ENCODE peak calls at places on chromosomes 16 and 17, in five cellular contexts. W is mesenchymal stem cell; I is AG10803; O is epithelial cell of esophagus; V is CD8-positive, alpha-beta memory T cell. B is an unnamed sample.

GRCh38 chr17:34639706-34640425 is 60.5 kb downstream of the TMEM132E start:
- DNase-seq in W (no peak), O (no peak), I (no peak), V (no peak), B (no peak)

GRCh38 chr16:23378256-23378655 is 74.7 kb downstream of the COG7 start:
- DNase-seq in I (no peak), W (no peak), O (no peak), V (no peak), B (no peak)

GRCh38 chr16:56246051-56246817 is 54.9 kb downstream of the GNAO1 start:
- DNase-seq in W (peak), I (peak), V (no peak), O (peak), B (peak)

GRCh38 chr17:60390223-60390622 is 1.7 kb downstream of the USP32 start:
- DNase-seq in V (no peak), O (peak), I (peak), W (peak), B (peak)

GRCh38 chr16:89319883-89320716 is 102.6 kb downstream of the ZNF778 start:
- DNase-seq in V (no peak), O (peak), W (peak), I (peak), B (peak)

GRCh38 chr17:2030779-2031163 is 818 bp downstream of the DPH1 start:
- DNase-seq in W (no peak), I (peak), O (no peak), V (peak), B (no peak)

GRCh38 chr17:38693700-38694329 is 11.3 kb upstream of the MLLT6 start:
- DNase-seq in V (no peak), I (peak), O (no peak), W (peak), B (peak)

GRCh38 chr17:47310186-47310733 is 13.5 kb upstream of the EFCAB13 start:
- DNase-seq in I (no peak), W (no peak), V (no peak), O (no peak), B (no peak)

GRCh38 chr16:81633147-81633619 is 145.9 kb upstream of the PLCG2 start:
- DNase-seq in O (no peak), I (no peak), W (no peak), V (no peak), B (no peak)

GRCh38 chr17:64145460-64145750 is 15.5 kb upstream of the ERN1 start:
- DNase-seq in O (no peak), V (no peak), I (no peak), W (no peak), B (no peak)

GRCh38 chr16:19755268-19755667 is 37.2 kb downstream of the IQCK start:
- DNase-seq in O (no peak), I (no peak), W (no peak), V (no peak), B (no peak)

GRCh38 chr17:16001498-16001897 is 1.9 kb downstream of the TTC19 start:
- DNase-seq in W (no peak), I (peak), V (no peak), O (peak), B (no peak)

GRCh38 chr16:19574625-19575024 is 19.1 kb downstream of the VPS35L start:
- DNase-seq in W (no peak), O (no peak), V (no peak), I (no peak), B (no peak)

GRCh38 chr17:35684046-35684802 is 47.2 kb upstream of the RASL10B start:
- DNase-seq in V (no peak), I (peak), W (peak), O (peak), B (peak)

GRCh38 chr16:4352843-4353242 is 1.7 kb upstream of the PAM16 start:
- DNase-seq in V (no peak), W (no peak), I (no peak), O (no peak), B (no peak)

GRCh38 chr17:6443692-6444572 is at the start of gene PIMREG:
- DNase-seq in W (peak), O (peak), I (peak), V (peak), B (peak)

GRCh38 chr16:15536813-15537212 is 102.4 kb downstream of the BMERB1 start:
- DNase-seq in I (no peak), O (no peak), V (no peak), W (no peak), B (no peak)

GRCh38 chr16:68351991-68352431 is 41.2 kb downstream of the PRMT7 start:
- DNase-seq in V (no peak), O (peak), W (no peak), I (no peak), B (no peak)

GRCh38 chr16:72901012-72901411 is 146.9 kb downstream of the ZFHX3 start:
- DNase-seq in W (no peak), O (no peak), V (no peak), I (no peak), B (no peak)

GRCh38 chr17:29357821-29358232 is 32.3 kb upstream of the TAOK1 start:
- DNase-seq in W (peak), I (no peak), O (no peak), V (no peak), B (peak)

GRCh38 chr16:30741461-30741914 is 6.7 kb upstream of the PHKG2 start:
- DNase-seq in W (peak), O (peak), I (peak), V (no peak), B (peak)

GRCh38 chr17:51860934-51861561 is 297.5 kb downstream of the CA10 start:
- DNase-seq in O (peak), I (peak), W (no peak), V (no peak), B (no peak)

GRCh38 chr17:9959377-9959981 is 54.4 kb upstream of the RCVRN start:
- DNase-seq in W (peak), V (no peak), O (peak), I (peak), B (peak)

GRCh38 chr16:89897204-89897603 is 21.5 kb upstream of the MC1R start:
- DNase-seq in W (no peak), V (no peak), O (no peak), I (no peak), B (no peak)

GRCh38 chr17:44872131-44872768 is 24.6 kb downstream of the HIGD1B start:
- DNase-seq in V (no peak), W (no peak), O (no peak), I (peak), B (no peak)

GRCh38 chr16:89038811-89039735 is 54.6 kb upstream of the ACSF3 start:
- DNase-seq in W (no peak), I (no peak), V (no peak), O (no peak), B (no peak)

GRCh38 chr17:50048988-50049387 is 6.9 kb upstream of the ITGA3 start:
- DNase-seq in I (no peak), O (no peak), W (no peak), V (no peak), B (no peak)

GRCh38 chr17:30524847-30525246 is 47.6 kb downstream of the GOSR1 start:
- DNase-seq in W (no peak), O (no peak), I (peak), V (no peak), B (peak)

GRCh38 chr16:68062910-68063393 is 22.2 kb upstream of the NFATC3 start:
- DNase-seq in I (no peak), V (peak), W (no peak), O (no peak), B (no peak)

DNA sequence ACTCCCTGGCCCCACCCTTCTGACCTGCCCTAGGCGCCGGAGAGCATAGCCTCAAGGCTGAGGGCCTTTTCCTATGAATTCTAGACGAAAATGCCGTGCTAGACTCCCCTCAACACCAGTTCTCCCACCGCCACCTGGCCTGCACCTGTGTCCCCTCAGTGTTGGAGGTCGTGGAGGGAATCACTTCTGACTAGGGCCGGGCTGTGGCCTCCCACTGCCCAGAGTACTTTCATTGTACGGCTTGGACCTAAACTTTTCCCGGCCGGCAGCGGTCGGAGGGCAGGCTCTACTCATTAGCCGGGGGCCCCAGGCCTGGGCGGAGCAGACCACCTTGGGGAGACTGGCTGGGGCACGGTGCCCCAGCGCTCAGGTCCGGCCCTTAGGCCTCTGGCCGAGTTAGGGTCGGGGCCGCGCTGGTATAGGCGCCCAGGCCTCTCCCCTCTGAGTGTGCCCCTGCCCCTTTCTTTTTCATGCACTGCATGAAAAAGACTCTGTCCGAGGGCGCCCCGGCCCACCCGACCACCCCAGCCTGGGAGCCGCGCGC is 649 bp downstream of the CLDN6 start:
- DNase-seq in W (no peak), V (no peak), O (no peak), I (no peak), B (no peak)
- H3K4me3 ChIP-seq in W (no peak), V (no peak), O (no peak), I (no peak), B (no peak)

DNA sequence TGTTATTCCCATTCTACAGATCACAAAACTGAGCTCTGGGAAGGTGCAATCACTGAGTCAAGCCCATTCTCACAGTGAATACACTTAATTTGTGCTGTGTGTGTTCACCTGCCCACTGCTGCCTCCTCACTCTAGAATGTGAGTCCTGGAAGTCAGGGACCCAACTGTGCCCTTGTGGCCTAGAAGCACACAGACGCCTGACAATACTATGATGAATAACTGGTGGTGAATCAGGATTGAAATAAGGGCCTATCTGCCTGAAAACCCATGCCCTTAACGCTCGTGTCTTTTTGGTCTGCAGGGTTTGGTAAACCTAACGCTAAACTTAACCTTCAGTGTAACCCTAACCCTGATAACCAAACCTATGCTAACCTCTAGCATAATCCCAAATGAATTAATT is 80.3 kb downstream of the ZNF423 start:
- DNase-seq in V (no peak), W (no peak), O (no peak), I (no peak), B (no peak)
- H3K4me3 ChIP-seq in V (no peak), W (no peak), O (no peak), I (no peak), B (no peak)

GRCh38 chr17:68600123-68600880 is 865 bp downstream of the FAM20A start:
- DNase-seq in O (peak), I (no peak), W (peak), V (no peak), B (no peak)
- H3K4me3 ChIP-seq in O (peak), I (peak), W (peak), V (no peak), B (peak)

GRCh38 chr17:7854851-7855642 is at the start of gene TMEM88:
- DNase-seq in V (peak), I (no peak), O (no peak), W (peak), B (no peak)
- H3K4me3 ChIP-seq in V (no peak), I (peak), O (no peak), W (peak), B (peak)

B was measured in fibroblast of villous mesenchyme.